ENCODE peak calls at places on chromosomes 13 and 19, in ten cellular contexts. C is CD4-positive, CD25-positive, alpha-beta regulatory T cell; T is adrenal gland; H is left ventricle myocardium inferior; F is breast epithelium; Q is A549; I is ovary; X is CD8-positive, alpha-beta memory T cell; J is neuronal stem cell; M is CD4-positive, alpha-beta memory T cell. P is an unnamed sample.

GRCh38 chr13:40271511-40271910 is 394.9 kb downstream of the FOXO1 start:
- DNase-seq in F (peak; percentile 48), M (no peak), Q (no peak), J (no peak), H (peak; percentile 44), I (no peak), X (no peak), T (peak; percentile 57), C (no peak), P (no peak)

GRCh38 chr13:39777527-39778061 is 122.1 kb downstream of the COG6 start:
- DNase-seq in I (no peak), M (peak; percentile 51), H (no peak), X (no peak), J (no peak), Q (peak; percentile 58), T (no peak), F (no peak), C (peak; percentile 43), P (peak; percentile 55)

GRCh38 chr19:3184847-3185481 is 766 bp upstream of the NCLN start:
- DNase-seq in X (peak; percentile 62), Q (no peak), F (peak; percentile 69), J (no peak), M (peak; percentile 85), C (no peak), T (peak; percentile 90), H (peak; percentile 70), I (no peak), P (no peak)

GRCh38 chr13:24613128-24613527 is 67.1 kb upstream of the ATP12A start:
- DNase-seq in T (no peak), X (no peak), J (no peak), F (no peak), M (no peak), H (no peak), C (no peak), Q (no peak), I (no peak), P (no peak)

GRCh38 chr19:39983695-39984302 is 12.8 kb downstream of the PSMC4 start:
- DNase-seq in T (no peak), X (no peak), C (no peak), F (no peak), H (no peak), J (no peak), M (no peak), Q (no peak), I (no peak), P (no peak)

GRCh38 chr13:96036515-96036914 is 16.7 kb downstream of the UGGT2 start:
- DNase-seq in I (no peak), C (no peak), M (no peak), H (no peak), F (no peak), T (no peak), J (no peak), Q (no peak), X (no peak), P (no peak)

GRCh38 chr13:34748078-34748477 is 194.0 kb upstream of the NBEA start:
- DNase-seq in F (no peak), M (no peak), T (peak; percentile 82), Q (no peak), H (peak; percentile 21), I (peak; percentile 45), J (no peak), C (no peak), X (no peak), P (no peak)

GRCh38 chr19:47444388-47444821 is 25.1 kb upstream of the MEIS3 start:
- DNase-seq in J (peak; percentile 64), Q (no peak), T (no peak), I (no peak), M (peak; percentile 57), F (no peak), X (no peak), C (peak; percentile 47), H (no peak), P (no peak)

GRCh38 chr13:50846861-50847475 is 3.5 kb upstream of the DLEU7 start:
- DNase-seq in F (no peak), H (no peak), J (no peak), C (no peak), T (no peak), Q (no peak), X (no peak), I (no peak), M (no peak), P (no peak)

GRCh38 chr13:74320282-74320681 is 186.1 kb upstream of the KLF12 start:
- DNase-seq in Q (no peak), J (no peak), H (no peak), F (no peak), X (no peak), C (no peak), M (no peak), T (no peak), I (no peak), P (no peak)

GRCh38 chr19:53553159-53553558 is 15.2 kb downstream of the ZNF331 start:
- DNase-seq in Q (no peak), J (no peak), H (no peak), I (no peak), C (no peak), T (no peak), M (peak; percentile 52), F (no peak), X (no peak), P (no peak)

GRCh38 chr19:5795382-5795919 is 4.5 kb upstream of the DUS3L start:
- DNase-seq in H (no peak), Q (no peak), T (no peak), C (no peak), X (no peak), I (no peak), M (no peak), F (no peak), J (no peak), P (no peak)

GRCh38 chr13:94416454-94417080 is 62.9 kb downstream of the DCT start:
- DNase-seq in F (no peak), C (no peak), H (no peak), I (no peak), Q (peak; percentile 32), X (no peak), J (peak; percentile 40), M (no peak), T (no peak), P (no peak)

GRCh38 chr19:44819246-44819832 is 10.4 kb downstream of the BCAM start:
- DNase-seq in H (no peak), C (no peak), Q (no peak), X (no peak), I (no peak), T (no peak), F (no peak), M (no peak), J (no peak), P (no peak)

DNA sequence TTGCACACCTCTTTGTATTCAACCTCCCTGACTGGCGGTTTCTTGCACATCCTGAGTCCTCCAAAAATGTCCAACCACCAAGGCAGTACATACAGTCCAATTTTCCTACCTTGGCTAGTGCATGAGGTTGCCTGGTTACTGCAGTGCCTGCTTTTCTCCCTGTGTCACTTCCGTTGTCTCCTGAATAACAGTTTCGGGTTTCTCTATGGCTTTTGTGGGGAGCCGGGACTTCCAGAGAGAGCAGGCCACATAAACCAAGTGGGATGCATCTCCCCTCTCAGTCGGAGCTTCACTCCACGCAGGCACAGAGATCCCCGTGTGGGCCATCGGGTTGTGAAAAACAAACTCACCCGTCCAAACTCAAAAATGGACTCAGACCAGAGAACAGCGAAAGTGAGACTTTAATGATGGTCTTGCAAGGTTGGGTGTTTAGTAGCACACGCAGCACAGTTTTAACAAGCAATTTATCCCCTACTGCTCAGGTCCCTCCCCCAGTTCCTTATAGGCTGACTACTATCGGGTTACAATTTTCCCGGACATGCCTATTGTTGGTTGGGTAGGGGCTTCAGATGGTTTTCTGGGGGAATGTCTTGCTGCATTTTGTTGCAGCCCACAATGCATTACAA is 173.1 kb downstream of the POU4F1 start:
- DNase-seq in I (no peak), M (no peak), X (no peak), J (peak; percentile 50), H (no peak), Q (no peak), C (no peak), F (no peak), T (no peak), P (no peak)
- H3K4me3 ChIP-seq in I (no peak overlapping the region), M (no peak overlapping the region), X (no peak overlapping the region), J (peak overlapping the region; percentile 16), H (no peak overlapping the region), Q (no peak overlapping the region), C (no peak overlapping the region), F (no peak overlapping the region), T (no peak overlapping the region), P (no peak overlapping the region)

GRCh38 chr19:42433503-42434260 is 6.5 kb upstream of the LIPE start:
- DNase-seq in J (peak; percentile 78), H (peak; percentile 85), Q (peak; percentile 90), T (peak; percentile 97), I (no peak), F (no peak), M (peak; percentile 70), C (peak; percentile 60), X (peak; percentile 50), P (no peak)
- H3K27ac ChIP-seq in J (no peak overlapping the region), H (peak overlapping the region; percentile 81), Q (peak overlapping the region; percentile 58), T (peak overlapping the region; percentile 89), I (no peak overlapping the region), F (peak overlapping the region; percentile 6), M (no peak overlapping the region), C (no peak overlapping the region), X (no peak overlapping the region), P (no peak overlapping the region)

DNA sequence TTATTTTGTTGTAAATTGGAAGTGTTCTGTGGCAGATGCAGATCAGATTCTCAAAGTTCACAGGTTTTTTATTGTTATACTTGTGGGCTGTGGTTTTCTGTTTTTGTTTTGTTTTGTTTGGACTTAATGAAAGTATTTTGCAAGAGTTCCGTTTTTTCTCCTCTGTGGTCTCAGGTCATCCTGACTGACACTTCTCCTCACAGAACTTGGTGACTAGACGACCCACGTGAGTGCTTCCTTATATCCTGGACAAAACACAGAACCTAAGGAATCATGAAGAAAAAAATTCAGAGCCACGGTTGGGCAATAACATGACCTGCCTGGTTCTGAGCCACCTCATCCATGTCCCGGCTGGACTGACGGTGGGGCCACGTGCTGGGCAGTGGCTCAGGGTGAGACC is 2.5 kb upstream of the RFPL4AL1 start:
- DNase-seq in F (no peak), Q (no peak), T (no peak), H (no peak), M (no peak), C (no peak), X (no peak), J (no peak), I (no peak), P (no peak)
- H3K4me3 ChIP-seq in F (no peak overlapping the region), Q (no peak overlapping the region), T (no peak overlapping the region), H (no peak overlapping the region), M (no peak overlapping the region), C (no peak overlapping the region), X (no peak overlapping the region), J (no peak overlapping the region), I (no peak overlapping the region), P (no peak overlapping the region)

DNA sequence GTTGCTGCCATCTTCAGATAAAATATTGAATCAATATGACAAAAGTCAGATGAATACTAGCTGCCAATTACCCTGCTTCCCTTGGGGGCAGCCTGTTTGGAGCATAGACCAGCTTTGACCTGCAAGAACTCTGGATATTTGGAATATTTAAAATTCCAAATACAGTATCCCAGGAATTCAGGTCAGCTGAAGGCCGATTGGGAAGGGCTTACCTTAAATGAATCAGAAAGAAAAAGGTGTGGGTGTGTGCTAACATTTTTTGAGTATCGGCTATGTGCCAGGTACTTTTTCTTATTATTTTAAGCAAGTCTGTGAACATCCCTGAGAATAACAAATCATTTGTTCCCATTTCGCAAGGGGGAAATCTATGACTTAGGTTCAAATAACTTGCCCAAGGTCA is 1.8 kb upstream of the RUBCNL start:
- DNase-seq in F (no peak), J (no peak), C (no peak), T (no peak), Q (no peak), H (no peak), I (no peak), X (no peak), M (no peak), P (no peak)
- H3K27ac ChIP-seq in F (peak overlapping the region; percentile 78), J (no peak overlapping the region), C (no peak overlapping the region), T (no peak overlapping the region), Q (no peak overlapping the region), H (no peak overlapping the region), I (no peak overlapping the region), X (no peak overlapping the region), M (no peak overlapping the region), P (no peak overlapping the region)

P was measured in AG04450.